ENCODE peak calls at places on chromosomes 7 and 10, in six cellular contexts. E is A549, A is HepG2, C is GM12878, U is endothelial cell of umbilical vein, S is K562. W is an unnamed sample.

GRCh38 chr7:111763221-111763791 is 201.0 kb upstream of the IMMP2L start:
- DNase-seq in E (peak; percentile 58), U (peak; percentile 46), S (peak; percentile 43), A (peak; percentile 42), C (no peak), W (peak; percentile 69)

GRCh38 chr7:142459557-142459963 is 201.7 kb upstream of the PRSS58 start:
- DNase-seq in A (peak; percentile 25), S (peak; percentile 69), C (no peak), E (peak; percentile 30), U (peak; percentile 54), W (peak; percentile 86)

GRCh38 chr10:108601856-108602255 is 1321.5 kb downstream of the XPNPEP1 start:
- DNase-seq in U (no peak), E (no peak), C (no peak), S (no peak), A (no peak), W (no peak)

GRCh38 chr10:51932530-51932929 is 233.1 kb upstream of the CSTF2T start:
- DNase-seq in U (peak; percentile 18), A (no peak), E (no peak), S (no peak), C (no peak), W (no peak)

GRCh38 chr7:42006801-42007394 is 230.1 kb downstream of the GLI3 start:
- DNase-seq in U (no peak), E (no peak), S (no peak), C (no peak), A (no peak), W (no peak)

GRCh38 chr10:84179059-84179710 is 5.6 kb downstream of the GPR15LG start:
- DNase-seq in E (no peak), A (no peak), C (no peak), S (no peak), U (no peak), W (no peak)

GRCh38 chr7:69864283-69864682 is 266.0 kb downstream of the AUTS2 start:
- DNase-seq in U (no peak), C (no peak), A (no peak), S (no peak), E (no peak), W (no peak)

GRCh38 chr10:119533473-119533872 is 9.0 kb downstream of the RGS10 start:
- DNase-seq in A (no peak), U (no peak), S (no peak), E (no peak), C (no peak), W (no peak)

GRCh38 chr7:155283565-155284194 is 14.0 kb upstream of the INSIG1 start:
- DNase-seq in A (no peak), E (no peak), C (peak; percentile 38), U (no peak), S (no peak), W (peak; percentile 39)

GRCh38 chr10:63137306-63137705 is 4.2 kb downstream of the NRBF2 start:
- DNase-seq in A (peak; percentile 66), C (no peak), S (no peak), U (no peak), E (no peak), W (peak; percentile 34)

GRCh38 chr7:132381742-132382472 is 194.4 kb downstream of the PLXNA4 start:
- DNase-seq in S (no peak), C (no peak), A (peak; percentile 3), E (no peak), U (peak; percentile 52), W (no peak)

GRCh38 chr7:36082216-36082615 is 70.8 kb upstream of the EEPD1 start:
- DNase-seq in E (no peak), S (no peak), A (no peak), C (no peak), U (no peak), W (no peak)

GRCh38 chr10:73206385-73206784 is 38.5 kb downstream of the FAM149B1 start:
- DNase-seq in S (no peak), A (no peak), U (no peak), C (no peak), E (no peak), W (no peak)

GRCh38 chr7:120033114-120033513 is 239.9 kb upstream of the KCND2 start:
- DNase-seq in A (no peak), U (peak; percentile 2), E (no peak), C (no peak), S (peak; percentile 38), W (no peak)

GRCh38 chr7:106772655-106773108 is 92.4 kb upstream of the PIK3CG start:
- DNase-seq in S (no peak), U (peak; percentile 85), C (no peak), E (no peak), A (no peak), W (no peak)

GRCh38 chr7:127629268-127629854 is 11.4 kb upstream of the PAX4 start:
- DNase-seq in C (no peak), E (peak; percentile 53), U (no peak), S (peak; percentile 66), A (peak; percentile 33), W (peak; percentile 53)

GRCh38 chr7:76327610-76328009 is 25.1 kb downstream of the HSPB1 start:
- DNase-seq in E (no peak), U (peak; percentile 56), A (no peak), S (peak; percentile 56), C (no peak), W (peak; percentile 86)

GRCh38 chr10:92760609-92761008 is 70.9 kb downstream of the HHEX start:
- DNase-seq in U (peak; percentile 81), C (no peak), A (no peak), E (no peak), S (peak; percentile 31), W (peak; percentile 50)

GRCh38 chr7:40983106-40983505 is 719.8 kb downstream of the INHBA start:
- DNase-seq in C (no peak), S (no peak), U (no peak), E (no peak), A (no peak), W (no peak)

GRCh38 chr10:131865223-131865917 is 35.4 kb upstream of the PPP2R2D start:
- DNase-seq in C (no peak), E (no peak), U (no peak), S (no peak), A (no peak), W (no peak)

GRCh38 chr10:43380610-43381222 is 9.3 kb downstream of the FXYD4 start:
- DNase-seq in E (peak; percentile 60), U (no peak), S (peak; percentile 45), C (no peak), A (no peak), W (no peak)

GRCh38 chr7:137957887-137958286 is 44.0 kb downstream of the CREB3L2 start:
- DNase-seq in A (no peak), E (no peak), S (no peak), U (no peak), C (no peak), W (no peak)

GRCh38 chr10:79979310-79979972 is 30.5 kb upstream of the SFTPD start:
- DNase-seq in U (no peak), E (no peak), C (no peak), A (no peak), S (no peak), W (no peak)

GRCh38 chr10:79980711-79981110 is 31.8 kb upstream of the SFTPD start:
- DNase-seq in U (no peak), A (no peak), E (no peak), C (no peak), S (no peak), W (no peak)

GRCh38 chr10:79981673-79982485 is 33.0 kb upstream of the SFTPD start:
- DNase-seq in U (peak; percentile 37), A (peak; percentile 6), E (peak; percentile 51), C (no peak), S (no peak), W (peak; percentile 73)

GRCh38 chr10:79981356-79981672 is 32.4 kb upstream of the SFTPD start:
- DNase-seq in S (no peak), E (no peak), C (no peak), U (no peak), A (no peak), W (no peak)

GRCh38 chr10:79979973-79980687 is 31.2 kb upstream of the SFTPD start:
- DNase-seq in U (no peak), E (no peak), A (no peak), S (no peak), C (no peak), W (no peak)
- TF ChIP-seq MAX in U (no peak), E (no peak), A (no peak), S (no peak), C (no peak), W (no peak)

DNA sequence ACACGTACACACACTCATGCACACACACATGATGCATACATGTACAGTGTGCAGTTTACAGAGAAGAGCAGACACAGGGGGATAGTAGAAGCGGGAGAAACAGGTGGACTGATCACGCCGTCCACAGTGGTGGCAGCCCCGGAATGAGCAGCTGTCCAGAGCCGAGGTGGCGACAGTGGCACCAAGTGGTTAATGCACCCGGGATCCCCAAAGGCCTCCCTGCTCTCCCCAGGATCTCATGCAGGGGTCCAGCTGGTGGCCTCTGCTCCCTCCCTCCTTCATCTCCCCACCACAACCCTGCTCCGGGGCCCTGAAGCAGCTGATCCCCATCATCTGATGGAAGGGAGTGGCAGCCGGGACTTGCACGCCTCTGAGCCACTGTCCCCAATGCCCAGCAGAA is 29.7 kb downstream of the TMEM130 start:
- DNase-seq in E (no peak), A (no peak), S (no peak), U (no peak), C (no peak), W (no peak)
- TF ChIP-seq MYC in E (no peak), A (no peak), S (no peak), U (no peak), C (no peak), W (no peak)

GRCh38 chr7:134764365-134764764 is 15.1 kb upstream of the CALD1 start:
- DNase-seq in U (no peak), S (no peak), A (no peak), C (no peak), E (no peak), W (no peak)
- H3K4me3 ChIP-seq in U (no peak overlapping the region), S (no peak overlapping the region), A (no peak overlapping the region), C (no peak overlapping the region), E (no peak overlapping the region), W (no peak overlapping the region)

DNA sequence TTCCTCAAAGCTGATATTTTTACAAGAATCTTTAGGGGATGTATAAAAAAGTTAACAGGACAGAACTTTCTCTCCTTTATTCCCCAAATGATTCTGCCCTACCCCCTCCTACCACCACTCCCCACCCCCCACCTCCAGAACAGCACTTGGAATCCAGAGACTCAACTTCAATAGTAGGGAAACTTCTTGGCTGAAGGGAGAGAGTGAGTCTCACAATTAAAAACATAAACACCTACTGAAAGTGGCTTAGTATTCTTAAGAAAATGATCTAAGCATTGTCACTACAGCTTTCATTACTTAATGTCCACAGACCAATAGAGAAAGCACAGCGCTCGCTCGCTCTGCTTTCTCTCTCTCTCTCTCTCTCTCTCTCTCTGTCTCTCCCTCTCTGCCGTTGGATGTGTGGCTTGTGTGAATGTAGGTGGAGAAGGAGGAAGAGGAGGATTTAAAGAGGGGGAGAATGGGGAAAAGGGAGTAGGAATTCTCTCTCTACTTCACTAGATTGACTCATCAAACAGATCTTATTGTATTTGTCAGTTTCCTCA is 1.5 kb upstream of the SEMA3A start:
- DNase-seq in S (no peak), C (no peak), E (no peak), U (no peak), A (no peak), W (no peak)
- TF ChIP-seq MAX in S (no peak), C (no peak), E (peak; percentile 26), U (no peak), A (no peak), W (no peak)

GRCh38 chr10:122671355-122671754 is 28.3 kb downstream of the C10orf120 start:
- DNase-seq in S (no peak), E (no peak), U (no peak), C (no peak), A (no peak), W (no peak)
- TF ChIP-seq MYC in S (no peak), E (no peak), U (no peak), C (no peak), A (no peak), W (no peak)

GRCh38 chr7:27163776-27164380 is 1.5 kb downstream of the HOXA9 start:
- DNase-seq in E (no peak), U (no peak), S (no peak), A (no peak), C (no peak), W (no peak)
- H3K4me3 ChIP-seq in E (no peak overlapping the region), U (peak overlapping the region; percentile 63), S (no peak overlapping the region), A (peak overlapping the region; percentile 63), C (no peak overlapping the region), W (no peak overlapping the region)

W was measured in NB4.